ENCODE peak calls at places on chromosomes 12 and 14, in four cellular contexts. H is HEK293T, C is iPS-NIHi11, J is EL. M is an unnamed sample.

GRCh38 chr14:56004807-56005579 is 113.2 kb upstream of the PELI2 start:
- DNase-seq in H (no peak), C (no peak), J (peak), M (no peak)

GRCh38 chr12:106304001-106304421 is 1.5 kb downstream of the TCP11L2 start:
- DNase-seq in H (no peak), C (no peak), J (no peak), M (no peak)

GRCh38 chr14:50937325-50937724 is 7.0 kb downstream of the PYGL start:
- DNase-seq in H (no peak), C (no peak), J (peak), M (no peak)

GRCh38 chr14:53126705-53127104 is 26.4 kb downstream of the DDHD1 start:
- DNase-seq in H (no peak), C (no peak), J (no peak), M (no peak)

GRCh38 chr12:42819801-42820200 is 230.3 kb upstream of the PRICKLE1 start:
- DNase-seq in H (no peak), C (no peak), J (peak), M (peak)

GRCh38 chr12:131346578-131347344 is 364.1 kb upstream of the SFSWAP start:
- DNase-seq in H (no peak), C (no peak), J (no peak), M (no peak)

GRCh38 chr14:49892301-49892635 is 614 bp upstream of the ARF6 start:
- DNase-seq in H (peak), C (peak), J (peak), M (peak)

GRCh38 chr14:77557391-77557790 is 58.8 kb upstream of the ISM2 start:
- DNase-seq in H (no peak), C (no peak), J (no peak), M (no peak)

GRCh38 chr12:124842800-124843510 is 20.7 kb downstream of the SCARB1 start:
- DNase-seq in H (no peak), C (no peak), J (no peak), M (no peak)

GRCh38 chr14:33647385-33647786 is 303.5 kb downstream of the EGLN3 start:
- DNase-seq in H (no peak), C (no peak), J (peak), M (no peak)

GRCh38 chr12:52145228-52145940 is 46.4 kb downstream of the KRT80 start:
- DNase-seq in H (no peak), C (no peak), J (no peak), M (no peak)

GRCh38 chr14:61614693-61615092 is 80.6 kb upstream of the HIF1A start:
- DNase-seq in H (no peak), C (no peak), J (no peak), M (no peak)

GRCh38 chr12:114744696-114745095 is 60.7 kb upstream of the TBX3 start:
- DNase-seq in H (no peak), C (no peak), J (peak), M (no peak)

GRCh38 chr12:48999371-49000131 is at the start of gene DDN:
- DNase-seq in H (peak), C (peak), J (peak), M (peak)

GRCh38 chr12:104263580-104264358 is 39.8 kb upstream of the EID3 start:
- DNase-seq in H (no peak), C (no peak), J (peak), M (peak)

GRCh38 chr12:121789800-121790748 is 3.4 kb downstream of the RHOF start:
- DNase-seq in H (no peak), C (no peak), J (no peak), M (no peak)

GRCh38 chr12:68374315-68374982 is 42.3 kb upstream of the MDM1 start:
- DNase-seq in H (no peak), C (no peak), J (no peak), M (no peak)

GRCh38 chr12:4134833-4135597 is 138.5 kb upstream of the CCND2 start:
- DNase-seq in H (no peak), C (peak), J (no peak), M (no peak)

GRCh38 chr12:105426766-105427165 is 96.3 kb downstream of the C12orf75 start:
- DNase-seq in H (no peak), C (no peak), J (no peak), M (no peak)

GRCh38 chr14:29663281-29663801 is 264.3 kb downstream of the PRKD1 start:
- DNase-seq in H (no peak), C (peak), J (no peak), M (no peak)

GRCh38 chr14:38209572-38210159 is 2.0 kb downstream of the SSTR1 start:
- DNase-seq in H (no peak), C (peak), J (peak), M (no peak)

GRCh38 chr12:78121969-78122610 is 291.4 kb downstream of the NAV3 start:
- DNase-seq in H (no peak), C (no peak), J (no peak), M (no peak)

GRCh38 chr14:54369343-54369742 is 27.5 kb upstream of the CDKN3 start:
- DNase-seq in H (no peak), C (no peak), J (peak), M (no peak)

GRCh38 chr12:92270501-92270900 is 124.9 kb upstream of the BTG1 start:
- DNase-seq in H (no peak), C (no peak), J (no peak), M (no peak)

GRCh38 chr14:32826404-32827082 is 112.1 kb upstream of the NPAS3 start:
- DNase-seq in H (peak), C (peak), J (no peak), M (no peak)

GRCh38 chr12:10191865-10192264 is 13.0 kb downstream of the TMEM52B start:
- DNase-seq in H (no peak), C (no peak), J (peak), M (no peak)

GRCh38 chr12:75863475-75863874 is 168.1 kb downstream of the PHLDA1 start:
- DNase-seq in H (no peak), C (no peak), J (no peak), M (no peak)

GRCh38 chr12:2644678-2645405 is 149.9 kb upstream of the FKBP4 start:
- DNase-seq in H (no peak), C (no peak), J (no peak), M (no peak)

GRCh38 chr12:104718581-104718980 is 239.5 kb downstream of the SLC41A2 start:
- DNase-seq in H (no peak), C (no peak), J (no peak), M (no peak)

GRCh38 chr12:22312336-22312735 is 22.2 kb downstream of the ST8SIA1 start:
- DNase-seq in H (no peak), C (no peak), J (no peak), M (no peak)

GRCh38 chr14:54772451-54772881 is 130.2 kb downstream of the GCH1 start:
- DNase-seq in H (no peak), C (no peak), J (peak), M (no peak)

GRCh38 chr14:92945959-92946846 is 23.3 kb downstream of the CHGA start:
- DNase-seq in H (no peak), C (no peak), J (peak), M (no peak)

GRCh38 chr14:79279645-79280399 is 931.5 kb downstream of the DIO2 start:
- DNase-seq in H (no peak), C (no peak), J (peak), M (no peak)

M was measured in HAP-1.